ENCODE peak calls at places on chromosomes 12 and 14, in ten cellular contexts. K is EL; H is germinal center; W is MCF 10A; S is effector memory CD4-positive, alpha-beta T cell; C is mucosa of descending colon; Q is stimulated activated CD4-positive, alpha-beta T cell treated with anti-CD3 and anti-CD28 coated beads, Interleukin-4, amount 100 ng/mL, for 1 hour; A is B cell; D is kidney epithelial cell; B is SHP77. Z is an unnamed sample.

GRCh38 chr12:2267624-2268477 is 215.1 kb downstream of the CACNA1C start:
- DNase-seq in H (no peak), S (no peak), A (no peak), W (no peak), C (no peak), Q (no peak), K (peak; percentile 92), B (no peak), D (peak; percentile 48), Z (no peak)

GRCh38 chr12:52990206-52990605 is 16.1 kb upstream of the EIF4B start:
- DNase-seq in D (no peak), Q (no peak), H (no peak), A (no peak), S (no peak), C (no peak), K (peak; percentile 53), B (no peak), W (no peak), Z (no peak)

GRCh38 chr12:49942921-49943662 is 7.4 kb upstream of the AQP2 start:
- DNase-seq in A (no peak), K (no peak), S (peak; percentile 8), Q (no peak), C (peak; percentile 80), B (no peak), W (no peak), D (no peak), H (no peak), Z (no peak)

GRCh38 chr14:34345718-34346465 is 116.1 kb downstream of the SPTSSA start:
- DNase-seq in H (no peak), C (no peak), S (no peak), K (no peak), D (no peak), A (no peak), W (no peak), Q (no peak), B (no peak), Z (no peak)

GRCh38 chr12:101076940-101077351 is 133.1 kb downstream of the SLC5A8 start:
- DNase-seq in H (no peak), A (no peak), D (no peak), S (no peak), Q (no peak), W (no peak), K (peak; percentile 77), B (no peak), C (no peak), Z (no peak)

GRCh38 chr14:90017371-90017770 is 44.4 kb upstream of the KCNK13 start:
- DNase-seq in B (no peak), W (no peak), D (no peak), C (no peak), S (no peak), K (peak; percentile 16), H (no peak), A (no peak), Q (no peak), Z (no peak)

GRCh38 chr14:41642402-41643195 is 35.9 kb downstream of the LRFN5 start:
- DNase-seq in B (no peak), D (no peak), C (no peak), K (no peak), A (no peak), H (no peak), W (no peak), Q (no peak), S (no peak), Z (no peak)

GRCh38 chr14:22221508-22221907 is 367.5 kb downstream of the DAD1 start:
- DNase-seq in S (no peak), C (no peak), K (peak; percentile 3), Q (no peak), B (peak; percentile 3), H (peak; percentile 40), W (peak; percentile 33), D (no peak), A (no peak), Z (no peak)

GRCh38 chr12:39392154-39392925 is 50.6 kb downstream of the KIF21A start:
- DNase-seq in S (no peak), K (no peak), A (no peak), B (no peak), D (no peak), C (no peak), W (no peak), Q (no peak), H (no peak), Z (no peak)

Z was measured in GM19239.